ENCODE peak calls at places on chromosomes 4 and X, in eight cellular contexts. One of them, this sample, is unnamed.

GRCh38 chr4:20323991-20324390 is 72.3 kb downstream of the SLIT2 start:
- DNase-seq in tibial nerve: no peak
- DNase-seq in fibroblast of pulmonary artery: no peak
- DNase-seq in IMR-90: peak; percentile 47
- DNase-seq in A549: no peak
- DNase-seq in endodermal cell: no peak
- DNase-seq in dorsolateral prefrontal cortex: no peak
- DNase-seq in PC-3: no peak
- DNase-seq in this sample: no peak

GRCh38 chr4:51894246-51894645 is 51.3 kb downstream of the DCUN1D4 start:
- DNase-seq in dorsolateral prefrontal cortex: no peak
- DNase-seq in fibroblast of pulmonary artery: peak; percentile 38
- DNase-seq in A549: no peak
- DNase-seq in IMR-90: peak; percentile 35
- DNase-seq in tibial nerve: no peak
- DNase-seq in endodermal cell: no peak
- DNase-seq in PC-3: peak; percentile 90
- DNase-seq in this sample: peak; percentile 44

GRCh38 chrX:67780694-67781109 is 236.9 kb downstream of the AR start:
- DNase-seq in endodermal cell: no peak
- DNase-seq in IMR-90: peak; percentile 78
- DNase-seq in tibial nerve: peak; percentile 41
- DNase-seq in A549: no peak
- DNase-seq in fibroblast of pulmonary artery: peak; percentile 97
- DNase-seq in PC-3: peak; percentile 2
- DNase-seq in dorsolateral prefrontal cortex: peak; percentile 53
- DNase-seq in this sample: peak; percentile 94

GRCh38 chr4:6430927-6431326 is 41.5 kb downstream of the PPP2R2C start:
- DNase-seq in fibroblast of pulmonary artery: no peak
- DNase-seq in IMR-90: no peak
- DNase-seq in PC-3: no peak
- DNase-seq in dorsolateral prefrontal cortex: no peak
- DNase-seq in A549: no peak
- DNase-seq in endodermal cell: no peak
- DNase-seq in tibial nerve: no peak
- DNase-seq in this sample: no peak

GRCh38 chr4:6327220-6327917 is 57.7 kb downstream of the WFS1 start:
- DNase-seq in A549: peak; percentile 49
- DNase-seq in tibial nerve: peak; percentile 49
- DNase-seq in IMR-90: peak; percentile 55
- DNase-seq in dorsolateral prefrontal cortex: peak; percentile 91
- DNase-seq in fibroblast of pulmonary artery: peak; percentile 73
- DNase-seq in PC-3: peak; percentile 69
- DNase-seq in endodermal cell: peak; percentile 95
- DNase-seq in this sample: peak; percentile 75

GRCh38 chr4:156598138-156598681 is 373.4 kb downstream of the PDGFC start:
- DNase-seq in IMR-90: peak; percentile 78
- DNase-seq in tibial nerve: no peak
- DNase-seq in fibroblast of pulmonary artery: peak; percentile 66
- DNase-seq in dorsolateral prefrontal cortex: no peak
- DNase-seq in endodermal cell: no peak
- DNase-seq in PC-3: peak; percentile 53
- DNase-seq in A549: no peak
- DNase-seq in this sample: peak; percentile 68

GRCh38 chr4:150237110-150237852 is 159.0 kb downstream of the DCLK2 start:
- DNase-seq in A549: peak; percentile 46
- DNase-seq in fibroblast of pulmonary artery: peak; percentile 91
- DNase-seq in dorsolateral prefrontal cortex: no peak
- DNase-seq in IMR-90: peak; percentile 98
- DNase-seq in tibial nerve: no peak
- DNase-seq in PC-3: peak; percentile 84
- DNase-seq in endodermal cell: no peak
- DNase-seq in this sample: peak; percentile 87

GRCh38 chr4:123505457-123506310 is 109.1 kb downstream of the SPRY1 start:
- DNase-seq in dorsolateral prefrontal cortex: peak; percentile 67
- DNase-seq in tibial nerve: no peak
- DNase-seq in A549: no peak
- DNase-seq in PC-3: peak; percentile 41
- DNase-seq in endodermal cell: peak; percentile 98
- DNase-seq in fibroblast of pulmonary artery: peak; percentile 70
- DNase-seq in IMR-90: peak; percentile 61
- DNase-seq in this sample: peak; percentile 75

GRCh38 chr4:95318044-95318443 is 230.7 kb downstream of the UNC5C start:
- DNase-seq in tibial nerve: no peak
- DNase-seq in endodermal cell: no peak
- DNase-seq in A549: no peak
- DNase-seq in fibroblast of pulmonary artery: no peak
- DNase-seq in PC-3: no peak
- DNase-seq in dorsolateral prefrontal cortex: no peak
- DNase-seq in IMR-90: no peak
- DNase-seq in this sample: no peak

GRCh38 chrX:40996886-40997530 is 88.2 kb upstream of the USP9X start:
- DNase-seq in IMR-90: peak; percentile 81
- DNase-seq in fibroblast of pulmonary artery: peak; percentile 93
- DNase-seq in endodermal cell: peak; percentile 62
- DNase-seq in dorsolateral prefrontal cortex: no peak
- DNase-seq in tibial nerve: no peak
- DNase-seq in PC-3: peak; percentile 55
- DNase-seq in A549: peak; percentile 36
- DNase-seq in this sample: peak; percentile 86

GRCh38 chr4:183241322-183241640 is 78.8 kb downstream of the CLDN22 start:
- DNase-seq in IMR-90: peak; percentile 93
- DNase-seq in dorsolateral prefrontal cortex: no peak
- DNase-seq in fibroblast of pulmonary artery: peak; percentile 89
- DNase-seq in PC-3: peak; percentile 86
- DNase-seq in endodermal cell: no peak
- DNase-seq in tibial nerve: no peak
- DNase-seq in A549: no peak
- DNase-seq in this sample: peak; percentile 78

GRCh38 chr4:45946699-45947098 is 177.2 kb downstream of the GABRG1 start:
- DNase-seq in dorsolateral prefrontal cortex: no peak
- DNase-seq in endodermal cell: no peak
- DNase-seq in PC-3: peak; percentile 64
- DNase-seq in IMR-90: no peak
- DNase-seq in tibial nerve: no peak
- DNase-seq in A549: no peak
- DNase-seq in fibroblast of pulmonary artery: no peak
- DNase-seq in this sample: no peak

GRCh38 chr4:6761540-6762243 is 20.8 kb upstream of the KIAA0232 start:
- DNase-seq in dorsolateral prefrontal cortex: peak; percentile 82
- DNase-seq in IMR-90: no peak
- DNase-seq in fibroblast of pulmonary artery: no peak
- DNase-seq in PC-3: no peak
- DNase-seq in A549: no peak
- DNase-seq in tibial nerve: no peak
- DNase-seq in endodermal cell: peak; percentile 29
- DNase-seq in this sample: no peak

GRCh38 chr4:110211007-110211769 is 12.8 kb upstream of the ELOVL6 start:
- DNase-seq in fibroblast of pulmonary artery: peak; percentile 70
- DNase-seq in tibial nerve: no peak
- DNase-seq in A549: peak; percentile 28
- DNase-seq in dorsolateral prefrontal cortex: no peak
- DNase-seq in PC-3: peak; percentile 51
- DNase-seq in endodermal cell: no peak
- DNase-seq in IMR-90: peak; percentile 63
- DNase-seq in this sample: peak; percentile 73

GRCh38 chr4:81743731-81744465 is 272.2 kb upstream of the RASGEF1B start:
- DNase-seq in PC-3: no peak
- DNase-seq in dorsolateral prefrontal cortex: no peak
- DNase-seq in tibial nerve: no peak
- DNase-seq in IMR-90: no peak
- DNase-seq in A549: no peak
- DNase-seq in fibroblast of pulmonary artery: no peak
- DNase-seq in endodermal cell: no peak
- DNase-seq in this sample: no peak

GRCh38 chrX:41381685-41382084 is 47.7 kb downstream of the DDX3X start:
- DNase-seq in tibial nerve: no peak
- DNase-seq in dorsolateral prefrontal cortex: no peak
- DNase-seq in PC-3: peak; percentile 90
- DNase-seq in A549: peak; percentile 53
- DNase-seq in endodermal cell: peak; percentile 69
- DNase-seq in IMR-90: peak; percentile 90
- DNase-seq in fibroblast of pulmonary artery: peak; percentile 73
- DNase-seq in this sample: peak; percentile 79

GRCh38 chrX:106177106-106177981 is 9.2 kb downstream of the PWWP3B start:
- DNase-seq in tibial nerve: peak; percentile 13
- DNase-seq in dorsolateral prefrontal cortex: peak; percentile 67
- DNase-seq in endodermal cell: peak; percentile 86
- DNase-seq in PC-3: no peak
- DNase-seq in A549: no peak
- DNase-seq in fibroblast of pulmonary artery: peak; percentile 86
- DNase-seq in IMR-90: no peak
- DNase-seq in this sample: peak; percentile 82

GRCh38 chrX:47614618-47615017 is 5.0 kb downstream of the SYN1 start:
- DNase-seq in endodermal cell: no peak
- DNase-seq in tibial nerve: no peak
- DNase-seq in A549: no peak
- DNase-seq in fibroblast of pulmonary artery: no peak
- DNase-seq in PC-3: no peak
- DNase-seq in IMR-90: no peak
- DNase-seq in dorsolateral prefrontal cortex: no peak
- DNase-seq in this sample: no peak

GRCh38 chr4:76388160-76388908 is 32.6 kb downstream of the CCDC158 start:
- DNase-seq in endodermal cell: peak; percentile 57
- DNase-seq in fibroblast of pulmonary artery: peak; percentile 6
- DNase-seq in A549: no peak
- DNase-seq in PC-3: no peak
- DNase-seq in IMR-90: no peak
- DNase-seq in tibial nerve: no peak
- DNase-seq in dorsolateral prefrontal cortex: no peak
- DNase-seq in this sample: no peak

GRCh38 chr4:7322166-7322991 is 112.4 kb downstream of the PSAPL1 start:
- DNase-seq in dorsolateral prefrontal cortex: peak; percentile 71
- DNase-seq in IMR-90: no peak
- DNase-seq in fibroblast of pulmonary artery: no peak
- DNase-seq in A549: no peak
- DNase-seq in endodermal cell: peak; percentile 65
- DNase-seq in tibial nerve: no peak
- DNase-seq in PC-3: no peak
- DNase-seq in this sample: no peak

DNA sequence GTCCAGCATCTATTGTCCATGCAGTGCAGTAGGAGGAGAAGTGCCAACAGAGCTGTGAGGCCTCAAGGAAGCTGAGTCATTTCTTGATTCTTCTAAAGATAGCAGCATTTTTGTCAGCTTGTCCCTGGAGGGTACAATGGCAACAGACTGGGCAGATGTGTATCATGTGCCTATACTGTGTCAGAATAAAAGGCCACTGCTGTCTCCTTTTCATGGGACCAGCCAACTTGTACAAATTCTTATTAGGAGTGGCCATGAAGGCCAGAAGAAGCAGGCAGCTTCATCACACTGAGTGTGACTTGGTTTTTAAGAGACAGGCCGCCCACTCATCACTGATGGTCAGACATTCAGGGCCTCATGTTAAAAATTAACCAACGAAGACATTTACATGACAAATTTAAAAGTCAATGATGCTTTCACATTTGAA is 185.0 kb upstream of the FAM241A start:
- DNase-seq in tibial nerve: no peak
- DNase-seq in PC-3: peak; percentile 44
- DNase-seq in IMR-90: no peak
- DNase-seq in endodermal cell: no peak
- DNase-seq in A549: no peak
- DNase-seq in dorsolateral prefrontal cortex: no peak
- DNase-seq in fibroblast of pulmonary artery: peak; percentile 4
- DNase-seq in this sample: no peak
- H3K4me3 ChIP-seq in tibial nerve: no peak overlapping the region
- H3K4me3 ChIP-seq in PC-3: no peak overlapping the region
- H3K4me3 ChIP-seq in IMR-90: no peak overlapping the region
- H3K4me3 ChIP-seq in endodermal cell: no peak overlapping the region
- H3K4me3 ChIP-seq in A549: no peak overlapping the region
- H3K4me3 ChIP-seq in dorsolateral prefrontal cortex: no peak overlapping the region
- H3K4me3 ChIP-seq in fibroblast of pulmonary artery: no peak overlapping the region
- H3K4me3 ChIP-seq in this sample: no peak overlapping the region

DNA sequence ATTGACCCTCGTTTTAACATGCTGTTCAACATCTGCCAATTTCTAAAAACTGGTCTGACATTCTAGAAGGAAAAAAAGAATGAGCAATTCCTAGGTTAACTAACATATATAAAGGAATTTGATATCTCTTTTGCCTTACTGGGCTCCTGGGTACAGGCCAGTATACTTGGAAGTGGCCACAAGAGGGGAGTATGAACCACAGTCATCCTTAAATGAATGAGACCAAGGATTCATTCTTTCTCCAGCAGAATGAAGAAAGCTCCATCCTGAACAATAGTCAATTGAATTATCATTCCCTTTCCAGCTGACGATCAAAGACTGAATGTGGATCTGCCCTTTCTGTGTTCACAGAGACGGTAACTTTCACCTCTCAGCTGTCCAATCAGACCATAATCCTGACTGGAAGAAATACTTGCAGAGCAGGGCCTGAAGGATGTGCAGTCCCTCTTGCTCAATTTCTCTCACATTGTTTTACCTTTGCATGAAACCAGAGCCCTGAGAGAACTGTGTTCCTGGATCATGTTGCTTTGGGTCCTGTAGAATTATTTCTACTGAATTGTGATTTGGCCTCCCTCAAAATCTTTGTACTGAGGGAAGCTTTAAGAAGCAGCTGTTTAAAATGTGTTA is 14.8 kb upstream of the SPARCL1 start:
- DNase-seq in IMR-90: peak; percentile 52
- DNase-seq in dorsolateral prefrontal cortex: no peak
- DNase-seq in A549: peak; percentile 25
- DNase-seq in PC-3: peak; percentile 69
- DNase-seq in fibroblast of pulmonary artery: peak; percentile 83
- DNase-seq in endodermal cell: peak; percentile 68
- DNase-seq in tibial nerve: no peak
- DNase-seq in this sample: peak; percentile 83
- TF ChIP-seq CTCF in IMR-90: peak; percentile 50
- TF ChIP-seq CTCF in dorsolateral prefrontal cortex: peak; percentile 75
- TF ChIP-seq CTCF in A549: peak; percentile 60
- TF ChIP-seq CTCF in PC-3: peak; percentile 73
- TF ChIP-seq CTCF in fibroblast of pulmonary artery: peak; percentile 80
- TF ChIP-seq CTCF in endodermal cell: peak; percentile 83
- TF ChIP-seq CTCF in tibial nerve: peak; percentile 66
- TF ChIP-seq CTCF in this sample: peak; percentile 62

GRCh38 chrX:19670854-19671620 is 155.7 kb upstream of the MAP3K15 start:
- DNase-seq in endodermal cell: peak; percentile 53
- DNase-seq in IMR-90: peak; percentile 79
- DNase-seq in tibial nerve: peak; percentile 19
- DNase-seq in fibroblast of pulmonary artery: peak; percentile 84
- DNase-seq in A549: peak; percentile 55
- DNase-seq in dorsolateral prefrontal cortex: peak; percentile 43
- DNase-seq in PC-3: peak; percentile 84
- DNase-seq in this sample: peak; percentile 80
- H3K4me3 ChIP-seq in endodermal cell: no peak overlapping the region
- H3K4me3 ChIP-seq in IMR-90: no peak overlapping the region
- H3K4me3 ChIP-seq in tibial nerve: no peak overlapping the region
- H3K4me3 ChIP-seq in fibroblast of pulmonary artery: peak overlapping the region; percentile 58
- H3K4me3 ChIP-seq in A549: peak overlapping the region; percentile 67
- H3K4me3 ChIP-seq in dorsolateral prefrontal cortex: peak overlapping the region; percentile 57
- H3K4me3 ChIP-seq in PC-3: peak overlapping the region; percentile 66
- H3K4me3 ChIP-seq in this sample: peak overlapping the region; percentile 27

DNA sequence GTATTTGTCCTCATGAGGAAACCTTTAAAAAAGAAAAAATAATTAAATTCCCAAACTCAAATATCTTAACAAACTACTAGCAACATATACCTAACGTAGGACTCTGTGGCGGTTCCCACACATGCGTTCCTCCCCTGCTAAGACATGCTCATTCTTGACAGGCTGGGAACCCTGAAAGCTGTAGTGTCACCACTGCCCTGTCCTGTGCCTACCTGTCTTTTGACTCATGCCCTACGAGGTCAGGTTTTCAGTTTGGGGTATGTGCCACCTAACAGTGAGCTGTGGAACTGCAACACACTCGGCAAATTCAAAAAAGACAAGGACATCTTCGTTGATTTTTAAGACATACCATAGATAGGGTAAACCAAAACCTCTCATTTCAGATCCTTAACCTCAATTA is 17.8 kb downstream of the IDS start:
- DNase-seq in fibroblast of pulmonary artery: no peak
- DNase-seq in IMR-90: no peak
- DNase-seq in A549: peak; percentile 25
- DNase-seq in endodermal cell: peak; percentile 57
- DNase-seq in PC-3: peak; percentile 48
- DNase-seq in dorsolateral prefrontal cortex: no peak
- DNase-seq in tibial nerve: no peak
- DNase-seq in this sample: no peak
- TF ChIP-seq CTCF in fibroblast of pulmonary artery: peak; percentile 29
- TF ChIP-seq CTCF in IMR-90: no peak
- TF ChIP-seq CTCF in A549: peak; percentile 20
- TF ChIP-seq CTCF in endodermal cell: peak; percentile 59
- TF ChIP-seq CTCF in PC-3: peak; percentile 46
- TF ChIP-seq CTCF in dorsolateral prefrontal cortex: no peak
- TF ChIP-seq CTCF in tibial nerve: no peak
- TF ChIP-seq CTCF in this sample: peak; percentile 22

This sample was measured in cardiac fibroblast.